ENCODE peak calls at places on chromosomes 1 and 21, in four cellular contexts. One of them, this sample, is unnamed.

GRCh38 chr1:224217655-224218615 is 34.9 kb downstream of the DEGS1 start:
- DNase-seq in HepG2: no peak
- DNase-seq in GM12878: no peak
- DNase-seq in H1: no peak
- DNase-seq in this sample: no peak

GRCh38 chr1:150619576-150620509 is 9.6 kb downstream of the ENSA start:
- DNase-seq in HepG2: no peak
- DNase-seq in GM12878: no peak
- DNase-seq in H1: no peak
- DNase-seq in this sample: peak

GRCh38 chr1:246324711-246325110 is 182.4 kb downstream of the SMYD3 start:
- DNase-seq in HepG2: no peak
- DNase-seq in GM12878: no peak
- DNase-seq in H1: no peak
- DNase-seq in this sample: no peak

GRCh38 chr1:224502459-224503160 is 68.0 kb upstream of the WDR26 start:
- DNase-seq in HepG2: no peak
- DNase-seq in GM12878: no peak
- DNase-seq in H1: no peak
- DNase-seq in this sample: peak

GRCh38 chr1:241703001-241703400 is 50.9 kb downstream of the WDR64 start:
- DNase-seq in HepG2: no peak
- DNase-seq in GM12878: no peak
- DNase-seq in H1: no peak
- DNase-seq in this sample: no peak

GRCh38 chr1:65020774-65021173 is 54.4 kb upstream of the JAK1 start:
- DNase-seq in HepG2: peak
- DNase-seq in GM12878: no peak
- DNase-seq in H1: no peak
- DNase-seq in this sample: no peak

GRCh38 chr1:1782399-1783221 is 4.3 kb upstream of the NADK start:
- DNase-seq in HepG2: peak
- DNase-seq in GM12878: no peak
- DNase-seq in H1: peak
- DNase-seq in this sample: no peak

GRCh38 chr1:50993645-50994044 is 23.6 kb downstream of the CDKN2C start:
- DNase-seq in HepG2: no peak
- DNase-seq in GM12878: no peak
- DNase-seq in H1: no peak
- DNase-seq in this sample: no peak

GRCh38 chr1:6208723-6209660 is 3.1 kb downstream of the RNF207 start:
- DNase-seq in HepG2: no peak
- DNase-seq in GM12878: no peak
- DNase-seq in H1: peak
- DNase-seq in this sample: no peak

GRCh38 chr21:45363921-45364463 is 41.0 kb upstream of the COL18A1 start:
- DNase-seq in HepG2: peak
- DNase-seq in GM12878: peak
- DNase-seq in H1: no peak
- DNase-seq in this sample: no peak

GRCh38 chr1:28983509-28984310 is 69.3 kb downstream of the EPB41 start:
- DNase-seq in HepG2: peak
- DNase-seq in GM12878: no peak
- DNase-seq in H1: peak
- DNase-seq in this sample: no peak

GRCh38 chr1:116477428-116477827 is 93.4 kb downstream of the CD58 start:
- DNase-seq in HepG2: no peak
- DNase-seq in GM12878: no peak
- DNase-seq in H1: no peak
- DNase-seq in this sample: peak

GRCh38 chr1:208598021-208598420 is 353.8 kb upstream of the PLXNA2 start:
- DNase-seq in HepG2: no peak
- DNase-seq in GM12878: no peak
- DNase-seq in H1: no peak
- DNase-seq in this sample: no peak

GRCh38 chr21:31888936-31889371 is 16.1 kb downstream of the HUNK start:
- DNase-seq in HepG2: no peak
- DNase-seq in GM12878: no peak
- DNase-seq in H1: no peak
- DNase-seq in this sample: no peak

GRCh38 chr1:67741121-67741520 is 56.1 kb downstream of the GADD45A start:
- DNase-seq in HepG2: no peak
- DNase-seq in GM12878: no peak
- DNase-seq in H1: no peak
- DNase-seq in this sample: no peak

GRCh38 chr1:8752921-8753713 is 64.3 kb downstream of the RERE start:
- DNase-seq in HepG2: no peak
- DNase-seq in GM12878: no peak
- DNase-seq in H1: no peak
- DNase-seq in this sample: no peak

GRCh38 chr1:205440121-205440475 is 15.7 kb downstream of the BLACAT1 start:
- DNase-seq in HepG2: no peak
- DNase-seq in GM12878: no peak
- DNase-seq in H1: no peak
- DNase-seq in this sample: no peak

GRCh38 chr1:181206979-181207790 is 118.7 kb downstream of the IER5 start:
- DNase-seq in HepG2: no peak
- DNase-seq in GM12878: no peak
- DNase-seq in H1: no peak
- DNase-seq in this sample: no peak

GRCh38 chr21:38853421-38853919 is 47.7 kb downstream of the ETS2 start:
- DNase-seq in HepG2: peak
- DNase-seq in GM12878: no peak
- DNase-seq in H1: peak
- DNase-seq in this sample: no peak

GRCh38 chr1:212488436-212489283 is 55.9 kb downstream of the NENF start:
- DNase-seq in HepG2: peak
- DNase-seq in GM12878: no peak
- DNase-seq in H1: no peak
- DNase-seq in this sample: no peak

GRCh38 chr1:91755176-91755575 is 130.8 kb downstream of the TGFBR3 start:
- DNase-seq in HepG2: no peak
- DNase-seq in GM12878: no peak
- DNase-seq in H1: no peak
- DNase-seq in this sample: no peak

GRCh38 chr1:87956072-87956471 is 627.4 kb downstream of the LMO4 start:
- DNase-seq in HepG2: no peak
- DNase-seq in GM12878: no peak
- DNase-seq in H1: no peak
- DNase-seq in this sample: no peak

GRCh38 chr1:54487571-54488050 is 60.4 kb upstream of the ACOT11 start:
- DNase-seq in HepG2: no peak
- DNase-seq in GM12878: no peak
- DNase-seq in H1: peak
- DNase-seq in this sample: no peak

GRCh38 chr1:63322944-63323865 is 838 bp downstream of the FOXD3 start:
- DNase-seq in HepG2: no peak
- DNase-seq in GM12878: no peak
- DNase-seq in H1: peak
- DNase-seq in this sample: peak

GRCh38 chr1:15146142-15146541 is 7.4 kb upstream of the TMEM51 start:
- DNase-seq in HepG2: no peak
- DNase-seq in GM12878: no peak
- DNase-seq in H1: no peak
- DNase-seq in this sample: no peak

GRCh38 chr1:206887701-206888100 is 9.5 kb upstream of the IL24 start:
- DNase-seq in HepG2: no peak
- DNase-seq in GM12878: no peak
- DNase-seq in H1: no peak
- DNase-seq in this sample: no peak

DNA sequence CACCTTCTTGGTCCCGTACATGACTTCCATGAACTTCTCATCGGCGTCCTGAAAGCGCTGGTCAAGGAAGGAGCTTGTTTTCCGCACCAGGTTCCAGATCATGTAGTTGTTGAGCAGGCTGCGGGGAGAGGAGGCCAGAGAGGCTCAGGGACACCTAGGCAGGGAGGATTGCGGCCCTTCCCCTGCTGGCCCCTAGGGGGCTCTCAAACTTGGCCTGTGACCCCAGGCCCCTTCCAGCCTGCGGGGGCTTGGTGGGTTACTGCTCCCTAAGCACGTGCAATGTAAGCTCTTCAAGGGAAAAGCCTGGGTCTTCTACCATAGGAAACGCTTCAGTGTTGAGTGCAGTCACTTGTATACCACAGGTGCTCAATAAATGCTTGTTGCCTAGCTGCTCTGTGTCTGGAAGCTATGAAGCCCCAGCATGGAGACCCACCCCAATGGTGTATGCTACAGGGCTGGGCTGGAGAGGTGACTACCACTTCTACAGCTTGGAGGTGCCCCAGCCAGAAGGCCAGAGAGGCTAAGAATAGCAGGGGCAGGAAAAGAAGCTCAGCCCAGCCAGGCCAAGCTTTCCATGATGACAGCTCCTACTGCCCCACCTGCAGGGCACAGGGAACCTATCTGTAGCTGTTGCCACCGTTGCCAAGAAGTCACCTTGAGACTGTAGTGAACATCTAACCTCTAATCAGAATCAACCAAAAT is 45.1 kb downstream of the ECE1 start:
- DNase-seq in HepG2: no peak
- DNase-seq in GM12878: no peak
- DNase-seq in H1: peak
- DNase-seq in this sample: peak
- TF ChIP-seq SP1 in HepG2: no peak
- TF ChIP-seq SP1 in GM12878: no peak
- TF ChIP-seq SP1 in H1: no peak
- TF ChIP-seq SP1 in this sample: no peak

GRCh38 chr1:40045766-40046165 is 5.2 kb downstream of the CAP1 start:
- DNase-seq in HepG2: no peak
- DNase-seq in GM12878: no peak
- DNase-seq in H1: no peak
- DNase-seq in this sample: no peak
- TF ChIP-seq SUZ12 in HepG2: no peak
- TF ChIP-seq SUZ12 in GM12878: no peak
- TF ChIP-seq SUZ12 in H1: no peak
- TF ChIP-seq SUZ12 in this sample: no peak

GRCh38 chr1:172125812-172126430 is 284.6 kb downstream of the DNM3 start:
- DNase-seq in HepG2: no peak
- DNase-seq in GM12878: no peak
- DNase-seq in H1: no peak
- DNase-seq in this sample: no peak
- TF ChIP-seq SP1 in HepG2: no peak
- TF ChIP-seq SP1 in GM12878: no peak
- TF ChIP-seq SP1 in H1: no peak
- TF ChIP-seq SP1 in this sample: no peak

DNA sequence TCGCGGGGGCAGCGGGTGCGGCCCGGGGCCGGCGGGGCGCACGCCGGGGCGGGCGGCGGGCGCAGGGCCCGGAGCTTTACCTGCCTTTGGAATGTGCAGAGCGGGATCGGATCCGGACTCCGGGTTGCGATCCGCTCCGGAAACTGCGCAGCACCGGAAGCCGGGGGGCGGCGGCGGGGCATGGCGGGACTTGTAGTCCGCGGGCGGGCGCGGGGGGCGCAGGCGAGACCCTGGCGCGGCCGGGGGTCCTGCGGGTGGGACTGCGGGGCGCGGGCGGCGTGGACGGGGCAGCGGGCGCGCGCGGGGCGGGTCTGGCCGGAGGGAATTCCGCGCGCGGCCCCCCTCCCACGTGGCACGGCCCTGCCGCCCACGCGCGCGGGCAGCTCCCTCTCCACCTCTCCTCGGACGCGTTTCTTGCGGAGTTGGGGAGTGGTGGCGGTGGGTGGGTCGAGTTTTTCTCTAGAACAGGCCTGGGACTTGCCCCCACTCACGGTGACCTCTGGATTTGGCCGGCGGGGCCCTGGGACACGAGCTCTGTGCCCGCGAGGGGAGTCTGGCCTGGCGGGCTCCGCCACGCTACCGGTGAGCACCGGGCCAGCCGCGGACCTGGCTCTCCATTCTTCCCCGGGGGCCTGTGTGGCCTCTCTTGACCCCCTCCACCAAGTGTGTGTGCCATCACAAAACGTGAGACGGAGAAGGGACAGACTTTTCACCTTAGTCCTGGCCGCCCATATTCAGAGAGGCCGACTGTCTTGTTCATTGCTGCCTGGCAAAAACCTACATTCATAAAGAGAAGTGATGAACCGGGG is at the start of gene PRDM15:
- DNase-seq in HepG2: peak
- DNase-seq in GM12878: no peak
- DNase-seq in H1: peak
- DNase-seq in this sample: peak
- TF ChIP-seq SUZ12 in HepG2: peak
- TF ChIP-seq SUZ12 in GM12878: no peak
- TF ChIP-seq SUZ12 in H1: no peak
- TF ChIP-seq SUZ12 in this sample: no peak

DNA sequence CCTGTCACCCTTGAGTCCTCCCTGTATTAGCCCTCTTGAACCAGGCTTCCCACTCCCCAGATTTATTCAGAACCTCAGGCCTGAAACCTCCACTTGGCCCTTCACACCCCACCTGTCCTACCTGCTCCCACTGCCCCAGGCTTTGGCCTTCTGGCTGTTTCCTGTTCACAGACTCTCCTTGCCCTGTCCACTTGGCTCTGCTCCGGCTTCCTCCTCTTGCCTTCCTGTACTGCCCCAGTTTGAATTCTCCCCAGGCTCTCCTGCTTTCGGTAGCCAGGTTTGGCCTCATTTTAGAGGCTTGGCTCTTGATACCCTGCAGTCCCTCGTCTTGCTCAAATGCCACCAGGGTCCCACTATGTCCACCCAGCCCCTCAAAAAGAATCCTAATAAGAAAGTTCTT is 385.2 kb downstream of the KCNH1 start:
- DNase-seq in HepG2: no peak
- DNase-seq in GM12878: no peak
- DNase-seq in H1: no peak
- DNase-seq in this sample: no peak
- TF ChIP-seq SP1 in HepG2: no peak
- TF ChIP-seq SP1 in GM12878: no peak
- TF ChIP-seq SP1 in H1: no peak
- TF ChIP-seq SP1 in this sample: no peak